ENCODE peak calls at places on chromosome 14, in nine cellular contexts. M is activated T-helper 1 cell treated with anti-CD3 and anti-CD28 coated beads, Interleukin-2, amount 50 U/mL, for 16 hours; R is CD8-positive, alpha-beta memory T cell; H is islet precursor cell; E is activated CD4-positive, alpha-beta T cell treated with anti-CD3 and anti-CD28 coated beads for 1 hour; X is heart right ventricle; N is GM12892; T is lower lobe of right lung; K is Right ventricle myocardium superior. Y is an unnamed sample.

GRCh38 chr14:51534623-51535022 is 117.1 kb upstream of the FRMD6 start:
- DNase-seq in M (no peak), R (no peak), H (peak; percentile 98), E (no peak), X (peak; percentile 16), N (no peak), T (no peak), K (no peak), Y (no peak)

GRCh38 chr14:74029136-74029535 is 10.0 kb downstream of the BBOF1 start:
- DNase-seq in M (no peak), R (no peak), H (no peak), E (no peak), X (no peak), N (no peak), T (no peak), K (no peak), Y (no peak)

GRCh38 chr14:55581011-55581806 is 1.2 kb downstream of the KTN1 start:
- DNase-seq in M (peak; percentile 13), R (peak; percentile 70), H (peak; percentile 63), E (peak; percentile 23), X (peak; percentile 69), N (peak; percentile 2), T (peak; percentile 62), K (peak; percentile 70), Y (peak; percentile 41)

GRCh38 chr14:68654471-68654941 is 138.4 kb downstream of the ZFP36L1 start:
- DNase-seq in M (no peak), R (no peak), H (peak; percentile 35), E (no peak), X (no peak), N (no peak), T (no peak), K (no peak), Y (no peak)

GRCh38 chr14:71521238-71521637 is 411.0 kb upstream of the RGS6 start:
- DNase-seq in M (no peak), R (no peak), H (peak; percentile 54), E (no peak), X (no peak), N (no peak), T (no peak), K (no peak), Y (no peak)

GRCh38 chr14:104597576-104597975 is 7.0 kb downstream of the TMEM179 start:
- DNase-seq in M (no peak), R (peak; percentile 36), H (no peak), E (no peak), X (no peak), N (peak; percentile 22), T (no peak), K (peak; percentile 26), Y (no peak)

GRCh38 chr14:72894323-72894622 is 372 bp upstream of the DPF3 start:
- DNase-seq in M (no peak), R (no peak), H (no peak), E (no peak), X (no peak), N (no peak), T (no peak), K (no peak), Y (no peak)

GRCh38 chr14:100586520-100587247 is 533 bp downstream of the BEGAIN start:
- DNase-seq in M (no peak), R (peak; percentile 40), H (no peak), E (no peak), X (no peak), N (no peak), T (peak; percentile 45), K (peak; percentile 38), Y (no peak)

GRCh38 chr14:75175677-75176141 is 703 bp downstream of the TMED10 start:
- DNase-seq in M (no peak), R (no peak), H (no peak), E (no peak), X (no peak), N (no peak), T (no peak), K (no peak), Y (no peak)

GRCh38 chr14:61168126-61168525 is 113.0 kb downstream of the TMEM30B start:
- DNase-seq in M (no peak), R (no peak), H (no peak), E (no peak), X (no peak), N (no peak), T (no peak), K (no peak), Y (no peak)

GRCh38 chr14:71103662-71104484 is 196.6 kb downstream of the PCNX1 start:
- DNase-seq in M (no peak), R (no peak), H (no peak), E (no peak), X (peak; percentile 12), N (no peak), T (no peak), K (no peak), Y (peak; percentile 49)

GRCh38 chr14:56886471-56887062 is 76.3 kb upstream of the OTX2 start:
- DNase-seq in M (no peak), R (no peak), H (no peak), E (no peak), X (no peak), N (no peak), T (no peak), K (no peak), Y (no peak)

GRCh38 chr14:71261206-71261605 is 353.9 kb downstream of the PCNX1 start:
- DNase-seq in M (no peak), R (no peak), H (no peak), E (no peak), X (no peak), N (no peak), T (no peak), K (no peak), Y (no peak)

GRCh38 chr14:82655770-82656169 is 1122.1 kb upstream of the SEL1L start:
- DNase-seq in M (no peak), R (no peak), H (no peak), E (no peak), X (no peak), N (no peak), T (no peak), K (no peak), Y (no peak)

GRCh38 chr14:67426983-67427601 is 15.1 kb upstream of the PLEK2 start:
- DNase-seq in M (peak; percentile 37), R (peak; percentile 84), H (peak; percentile 92), E (peak; percentile 62), X (peak; percentile 77), N (peak; percentile 77), T (peak; percentile 73), K (peak; percentile 65), Y (peak; percentile 86)

GRCh38 chr14:77005559-77005958 is 22.9 kb downstream of the IRF2BPL start:
- DNase-seq in M (no peak), R (no peak), H (no peak), E (no peak), X (no peak), N (no peak), T (no peak), K (no peak), Y (no peak)

GRCh38 chr14:77638738-77639137 is 22.3 kb upstream of the SPTLC2 start:
- DNase-seq in M (no peak), R (no peak), H (peak; percentile 65), E (no peak), X (no peak), N (no peak), T (no peak), K (no peak), Y (no peak)

GRCh38 chr14:53663709-53664108 is 292.9 kb downstream of the BMP4 start:
- DNase-seq in M (no peak), R (no peak), H (peak; percentile 84), E (no peak), X (peak; percentile 30), N (no peak), T (no peak), K (peak; percentile 48), Y (no peak)

GRCh38 chr14:22296722-22297121 is 292.3 kb downstream of the DAD1 start:
- DNase-seq in M (no peak), R (no peak), H (no peak), E (no peak), X (no peak), N (no peak), T (no peak), K (no peak), Y (no peak)

GRCh38 chr14:34582117-34582680 is 42.7 kb upstream of the EAPP start:
- DNase-seq in M (no peak), R (no peak), H (peak; percentile 19), E (no peak), X (no peak), N (no peak), T (no peak), K (peak; percentile 6), Y (no peak)

GRCh38 chr14:100800041-100800440 is 25.9 kb upstream of the MEG3 start:
- DNase-seq in M (no peak), R (no peak), H (no peak), E (no peak), X (no peak), N (no peak), T (no peak), K (no peak), Y (no peak)

GRCh38 chr14:49962616-49963015 is 69.7 kb downstream of the ARF6 start:
- DNase-seq in M (no peak), R (no peak), H (no peak), E (no peak), X (no peak), N (peak; percentile 49), T (no peak), K (no peak), Y (no peak)

GRCh38 chr14:92505826-92506225 is 7.8 kb upstream of the RIN3 start:
- DNase-seq in M (no peak), R (no peak), H (no peak), E (no peak), X (no peak), N (no peak), T (no peak), K (no peak), Y (no peak)